ENCODE peak calls at places on chromosomes 11 and 22, in five cellular contexts. F, T, A, E and R are unnamed samples.

GRCh38 chr22:44668886-44669724 is 32.9 kb upstream of the PRR5 start:
- DNase-seq in E (no peak), F (no peak), A (no peak), T (no peak), R (no peak)

GRCh38 chr11:116221351-116221750 is 551.4 kb downstream of the BUD13 start:
- DNase-seq in F (no peak), E (no peak), A (no peak), T (no peak), R (no peak)

GRCh38 chr11:69899957-69900821 is 81.0 kb upstream of the FGF3 start:
- DNase-seq in A (no peak), F (no peak), T (no peak), E (peak), R (no peak)

GRCh38 chr11:102451693-102452460 is 688 bp downstream of the TMEM123 start:
- DNase-seq in A (peak), F (peak), T (peak), E (no peak), R (peak)

GRCh38 chr11:77299528-77299993 is 1.9 kb downstream of the GDPD4 start:
- DNase-seq in T (no peak), F (no peak), E (no peak), A (no peak), R (no peak)

GRCh38 chr11:68508425-68508824 is 47.9 kb downstream of the PPP6R3 start:
- DNase-seq in F (no peak), E (no peak), T (no peak), A (no peak), R (no peak)

GRCh38 chr11:68374531-68374930 is 62.1 kb downstream of the LRP5 start:
- DNase-seq in A (no peak), F (no peak), E (no peak), T (no peak), R (no peak)

GRCh38 chr11:65382804-65383368 is 440 bp upstream of the SLC25A45 start:
- DNase-seq in T (peak), A (no peak), F (no peak), E (no peak), R (no peak)

GRCh38 chr11:86302092-86302793 is at the start of gene HIKESHI:
- DNase-seq in T (peak), A (peak), E (peak), F (peak), R (peak)

GRCh38 chr11:95296165-95296564 is 65.2 kb upstream of the SESN3 start:
- DNase-seq in E (no peak), A (no peak), F (no peak), T (peak), R (no peak)

GRCh38 chr11:76670475-76671235 is at the start of gene LRRC32:
- DNase-seq in T (peak), F (no peak), E (no peak), A (no peak), R (no peak)

GRCh38 chr11:97622795-97623194 is 1233.0 kb downstream of the JRKL start:
- DNase-seq in F (no peak), E (no peak), A (no peak), T (no peak), R (no peak)

GRCh38 chr11:42234381-42235035 is 775.1 kb upstream of the LRRC4C start:
- DNase-seq in F (no peak), E (no peak), T (no peak), A (no peak), R (no peak)

GRCh38 chr11:119108151-119108856 is 1.2 kb downstream of the C2CD2L start:
- DNase-seq in F (no peak), E (no peak), A (no peak), T (no peak), R (peak)

GRCh38 chr11:125952973-125953372 is 7.1 kb downstream of the VSIG10L2 start:
- DNase-seq in A (no peak), E (no peak), F (no peak), T (no peak), R (no peak)

GRCh38 chr11:62669420-62670161 is 1.9 kb upstream of the UQCC3 start:
- DNase-seq in E (no peak), T (no peak), F (no peak), A (no peak), R (no peak)

GRCh38 chr11:1628506-1629325 is 859 bp upstream of the KRTAP5-5 start:
- DNase-seq in A (peak), E (no peak), F (peak), T (peak), R (peak)

GRCh38 chr22:24390576-24390975 is 36.8 kb upstream of the ADORA2A start:
- DNase-seq in E (no peak), F (no peak), T (no peak), A (no peak), R (no peak)

GRCh38 chr22:30046716-30047363 is 33.4 kb upstream of the HORMAD2 start:
- DNase-seq in E (no peak), A (no peak), F (no peak), T (no peak), R (no peak)

GRCh38 chr22:19958083-19959042 is 16.7 kb upstream of the TXNRD2 start:
- DNase-seq in F (no peak), T (no peak), E (no peak), A (no peak), R (no peak)

GRCh38 chr11:77392842-77393241 is 81.1 kb downstream of the PAK1 start:
- DNase-seq in A (no peak), T (no peak), E (no peak), F (no peak), R (no peak)